ENCODE peak calls at places on chromosomes 4 and X, in six cellular contexts. P is AG04450, R is T-helper 17 cell, D is iris pigment epithelial cell, L is NCI-H2081, M is HT-29. C is an unnamed sample.

GRCh38 chrX:154399527-154400368 is 1.6 kb downstream of the RPL10 start:
- DNase-seq in P (no peak), R (no peak), D (no peak), L (no peak), M (no peak), C (no peak)

GRCh38 chrX:69072486-69073006 is 92.7 kb downstream of the PJA1 start:
- DNase-seq in P (no peak), R (no peak), D (no peak), L (no peak), M (no peak), C (no peak)

GRCh38 chr4:95549246-95550138 is 719 bp upstream of the UNC5C start:
- DNase-seq in P (no peak), R (no peak), D (peak), L (peak), M (no peak), C (no peak)

GRCh38 chrX:37425370-37425769 is 76.2 kb downstream of the PRRG1 start:
- DNase-seq in P (no peak), R (no peak), D (peak), L (no peak), M (no peak), C (no peak)

GRCh38 chr4:66023061-66023460 is 352.8 kb upstream of the EPHA5 start:
- DNase-seq in P (no peak), R (no peak), D (no peak), L (no peak), M (no peak), C (no peak)

GRCh38 chr4:138909605-138910004 is 106.0 kb upstream of the NOCT start:
- DNase-seq in P (no peak), R (no peak), D (no peak), L (no peak), M (no peak), C (no peak)

GRCh38 chr4:152929888-152930287 is 6.2 kb upstream of the FHDC1 start:
- DNase-seq in P (no peak), R (no peak), D (no peak), L (no peak), M (no peak), C (no peak)

GRCh38 chr4:76995776-76996175 is 46.2 kb downstream of the SEPTIN11 start:
- DNase-seq in P (no peak), R (no peak), D (no peak), L (no peak), M (no peak), C (no peak)

GRCh38 chrX:131675596-131676194 is 131.8 kb downstream of the OR13H1 start:
- DNase-seq in P (no peak), R (no peak), D (peak), L (no peak), M (peak), C (no peak)

GRCh38 chr4:69957209-69957608 is 8.3 kb downstream of the CSN2 start:
- DNase-seq in P (no peak), R (no peak), D (peak), L (no peak), M (no peak), C (no peak)

GRCh38 chr4:78312989-78313753 is 238.4 kb upstream of the ANXA3 start:
- DNase-seq in P (no peak), R (no peak), D (no peak), L (no peak), M (no peak), C (no peak)

GRCh38 chr4:27836505-27836904 is 975.9 kb downstream of the STIM2 start:
- DNase-seq in P (no peak), R (no peak), D (peak), L (no peak), M (no peak), C (no peak)

GRCh38 chr4:45284400-45285085 is 558.2 kb upstream of the GNPDA2 start:
- DNase-seq in P (no peak), R (no peak), D (no peak), L (no peak), M (no peak), C (no peak)

GRCh38 chr4:76308548-76308947 is 2.0 kb downstream of the STBD1 start:
- DNase-seq in P (no peak), R (no peak), D (no peak), L (no peak), M (peak), C (no peak)

GRCh38 chrX:50161143-50161542 is 39.7 kb downstream of the AKAP4 start:
- DNase-seq in P (no peak), R (no peak), D (peak), L (no peak), M (no peak), C (no peak)

GRCh38 chr4:184795214-184795844 is 30.4 kb downstream of the ACSL1 start:
- DNase-seq in P (no peak), R (no peak), D (no peak), L (no peak), M (no peak), C (peak)

GRCh38 chrX:71098302-71098701 is 2.7 kb downstream of the FOXO4 start:
- DNase-seq in P (no peak), R (peak), D (peak), L (no peak), M (peak), C (no peak)

GRCh38 chrX:57929373-57929772 is 19.1 kb upstream of the ZXDA start:
- DNase-seq in P (no peak), R (no peak), D (peak), L (no peak), M (peak), C (no peak)

GRCh38 chr4:5051210-5051691 is at the start of gene STK32B:
- DNase-seq in P (peak), R (no peak), D (peak), L (no peak), M (no peak), C (no peak)

GRCh38 chr4:153529646-153530045 is 63.5 kb downstream of the TMEM131L start:
- DNase-seq in P (no peak), R (no peak), D (peak), L (no peak), M (no peak), C (no peak)

GRCh38 chr4:169133932-169134331 is 123.9 kb upstream of the CBR4 start:
- DNase-seq in P (no peak), R (no peak), D (no peak), L (no peak), M (no peak), C (no peak)

GRCh38 chr4:79174855-79175254 is 151.0 kb downstream of the NAA11 start:
- DNase-seq in P (no peak), R (no peak), D (no peak), L (no peak), M (no peak), C (no peak)

GRCh38 chr4:40980318-40980883 is 230.6 kb downstream of the NSUN7 start:
- DNase-seq in P (no peak), R (no peak), D (no peak), L (no peak), M (peak), C (no peak)

GRCh38 chr4:25908491-25908901 is 5.5 kb upstream of the SMIM20 start:
- DNase-seq in P (peak), R (no peak), D (peak), L (no peak), M (peak), C (no peak)

GRCh38 chr4:1055721-1056590 is 44.5 kb downstream of the FGFRL1 start:
- DNase-seq in P (no peak), R (peak), D (peak), L (no peak), M (no peak), C (no peak)

GRCh38 chr4:139025841-139026240 is 10.3 kb downstream of the NOCT start:
- DNase-seq in P (no peak), R (no peak), D (no peak), L (no peak), M (no peak), C (no peak)

GRCh38 chr4:70997068-70997467 is 3.6 kb downstream of the DCK start:
- DNase-seq in P (no peak), R (no peak), D (no peak), L (no peak), M (no peak), C (no peak)

GRCh38 chrX:153883163-153883843 is 2.7 kb downstream of the L1CAM start:
- DNase-seq in P (no peak), R (no peak), D (no peak), L (no peak), M (no peak), C (no peak)

GRCh38 chr4:169345207-169345788 is 74.5 kb upstream of the SH3RF1 start:
- DNase-seq in P (no peak), R (no peak), D (peak), L (no peak), M (peak), C (no peak)

GRCh38 chr4:17111436-17111835 is 213.0 kb upstream of the LDB2 start:
- DNase-seq in P (no peak), R (no peak), D (no peak), L (no peak), M (no peak), C (no peak)